ENCODE peak calls at places on chromosomes 4 and X, in seven cellular contexts. G is GM13977, F is Karpas-422, Z is C1 segment of cervical spinal cord, O is left cardiac atrium, R is mucosa of descending colon, B is heart right ventricle. T is an unnamed sample.

GRCh38 chr4:139129206-139129605 is 47.8 kb downstream of the ELF2 start:
- DNase-seq in G (no peak), F (no peak), Z (no peak), O (no peak), R (no peak), B (no peak), T (no peak)

GRCh38 chr4:15031993-15032660 is 29.8 kb downstream of the CPEB2 start:
- DNase-seq in G (no peak), F (no peak), Z (no peak), O (no peak), R (no peak), B (no peak), T (no peak)

GRCh38 chr4:39928538-39928937 is 49.2 kb downstream of the PDS5A start:
- DNase-seq in G (no peak), F (no peak), Z (no peak), O (no peak), R (no peak), B (no peak), T (no peak)

GRCh38 chr4:164847967-164848649 is 28.9 kb upstream of the APELA start:
- DNase-seq in G (no peak), F (no peak), Z (no peak), O (no peak), R (no peak), B (no peak), T (no peak)

GRCh38 chrX:43745938-43746721 is 90.0 kb downstream of the MAOA start:
- DNase-seq in G (no peak), F (no peak), Z (no peak), O (no peak), R (no peak), B (no peak), T (no peak)

GRCh38 chr4:101191302-101192098 is 155.8 kb downstream of the PPP3CA start:
- DNase-seq in G (no peak), F (no peak), Z (peak; percentile 34), O (peak; percentile 85), R (peak; percentile 43), B (peak; percentile 64), T (no peak)

GRCh38 chr4:10095296-10095991 is 21.2 kb downstream of the WDR1 start:
- DNase-seq in G (no peak), F (no peak), Z (no peak), O (no peak), R (no peak), B (no peak), T (no peak)

GRCh38 chr4:1362521-1362920 is 15.5 kb downstream of the UVSSA start:
- DNase-seq in G (no peak), F (no peak), Z (no peak), O (no peak), R (no peak), B (no peak), T (no peak)

GRCh38 chrX:39258331-39258730 is 457.1 kb downstream of the MID1IP1 start:
- DNase-seq in G (no peak), F (no peak), Z (no peak), O (no peak), R (no peak), B (no peak), T (no peak)

GRCh38 chr4:39319678-39320077 is 46.5 kb downstream of the RFC1 start:
- DNase-seq in G (no peak), F (no peak), Z (no peak), O (no peak), R (no peak), B (no peak), T (peak; percentile 38)

GRCh38 chr4:51858605-51859211 is 15.8 kb downstream of the DCUN1D4 start:
- DNase-seq in G (no peak), F (no peak), Z (no peak), O (no peak), R (peak; percentile 35), B (no peak), T (no peak)

GRCh38 chr4:136863756-136864155 is 668.5 kb downstream of the PCDH18 start:
- DNase-seq in G (no peak), F (no peak), Z (no peak), O (no peak), R (no peak), B (no peak), T (no peak)

GRCh38 chr4:112112590-112113170 is 32.6 kb upstream of the FAM241A start:
- DNase-seq in G (no peak), F (no peak), Z (no peak), O (no peak), R (no peak), B (no peak), T (peak; percentile 14)

GRCh38 chr4:14446311-14446710 is 556.0 kb upstream of the CPEB2 start:
- DNase-seq in G (no peak), F (no peak), Z (no peak), O (no peak), R (no peak), B (no peak), T (no peak)

GRCh38 chr4:27692098-27692679 is 831.5 kb downstream of the STIM2 start:
- DNase-seq in G (peak; percentile 20), F (peak; percentile 75), Z (no peak), O (no peak), R (peak; percentile 7), B (no peak), T (peak; percentile 28)

GRCh38 chrX:135481696-135482179 is 38.7 kb upstream of the INTS6L start:
- DNase-seq in G (no peak), F (no peak), Z (no peak), O (no peak), R (no peak), B (no peak), T (no peak)

GRCh38 chr4:26887809-26888208 is 27.2 kb downstream of the STIM2 start:
- DNase-seq in G (no peak), F (no peak), Z (no peak), O (no peak), R (no peak), B (no peak), T (no peak)

GRCh38 chr4:57499786-57500185 is 389.6 kb upstream of the IGFBP7 start:
- DNase-seq in G (no peak), F (no peak), Z (no peak), O (no peak), R (no peak), B (no peak), T (peak; percentile 42)

GRCh38 chrX:87376896-87377295 is 140.7 kb upstream of the KLHL4 start:
- DNase-seq in G (no peak), F (no peak), Z (no peak), O (no peak), R (no peak), B (no peak), T (no peak)

GRCh38 chr4:87574996-87575395 is 33.3 kb upstream of the DSPP start:
- DNase-seq in G (no peak), F (no peak), Z (no peak), O (no peak), R (no peak), B (no peak), T (no peak)

GRCh38 chr4:71189471-71189870 is 149.3 kb upstream of the SLC4A4 start:
- DNase-seq in G (no peak), F (no peak), Z (no peak), O (no peak), R (peak; percentile 40), B (no peak), T (no peak)

GRCh38 chr4:113445286-113445685 is 316.3 kb downstream of the CAMK2D start:
- DNase-seq in G (no peak), F (no peak), Z (no peak), O (peak; percentile 51), R (peak; percentile 12), B (peak; percentile 24), T (no peak)

GRCh38 chr4:68850293-68850692 is 34.5 kb downstream of the UGT2B10 start:
- DNase-seq in G (no peak), F (no peak), Z (no peak), O (no peak), R (no peak), B (no peak), T (no peak)

GRCh38 chr4:134174271-134174670 is 27.3 kb downstream of the PABPC4L start:
- DNase-seq in G (no peak), F (no peak), Z (no peak), O (no peak), R (no peak), B (no peak), T (no peak)

T was measured in HepG2.